ENCODE peak calls at places on chromosomes 12 and 14, in six cellular contexts. G is Right ventricle myocardium inferior; L is activated T-helper 1 cell treated with anti-CD3 and anti-CD28 coated beads, Interleukin-2, amount 50 U/mL, for 16 hours; X is activated T-cell treated with anti-CD3 and anti-CD28 coated beads, Interleukin-2, amount 50 U/mL, for 72 hours; H is bronchial epithelial cell; C is activated CD8-positive, alpha-beta memory T cell treated with anti-CD3 and anti-CD28 coated beads, Interleukin-2, amount 50 U/mL, for 4 hours. O is an unnamed sample.

GRCh38 chr12:97951717-97952116 is 489.1 kb downstream of the RMST start:
- DNase-seq in G (no peak), L (no peak), X (no peak), H (no peak), C (no peak), O (no peak)

GRCh38 chr12:20382117-20382516 is 13.8 kb downstream of the PDE3A start:
- DNase-seq in G (no peak), L (no peak), X (no peak), H (no peak), C (no peak), O (no peak)

GRCh38 chr12:70487440-70487839 is 121.3 kb downstream of the KCNMB4 start:
- DNase-seq in G (no peak), L (no peak), X (no peak), H (no peak), C (no peak), O (no peak)

GRCh38 chr12:46942579-46942978 is 116.8 kb upstream of the SLC38A4 start:
- DNase-seq in G (no peak), L (no peak), X (no peak), H (peak), C (no peak), O (no peak)

GRCh38 chr12:93783827-93784226 is 106.7 kb downstream of the CRADD start:
- DNase-seq in G (no peak), L (no peak), X (peak), H (no peak), C (peak), O (peak)

GRCh38 chr12:96047151-96047620 is 11.8 kb upstream of the LTA4H start:
- DNase-seq in G (no peak), L (no peak), X (no peak), H (peak), C (no peak), O (peak)

GRCh38 chr12:128818065-128819022 is 5.4 kb downstream of the SLC15A4 start:
- DNase-seq in G (no peak), L (no peak), X (no peak), H (peak), C (no peak), O (no peak)

GRCh38 chr14:100850841-100851585 is 25.1 kb downstream of the MEG3 start:
- DNase-seq in G (peak), L (peak), X (peak), H (peak), C (peak), O (peak)

GRCh38 chr14:61608245-61609142 is 86.8 kb upstream of the HIF1A start:
- DNase-seq in G (no peak), L (no peak), X (no peak), H (no peak), C (no peak), O (no peak)

GRCh38 chr12:107543841-107544240 is 141.8 kb upstream of the PWP1 start:
- DNase-seq in G (no peak), L (no peak), X (no peak), H (no peak), C (no peak), O (no peak)

GRCh38 chr14:74475678-74476077 is 17.4 kb downstream of the NPC2 start:
- DNase-seq in G (no peak), L (no peak), X (no peak), H (peak), C (no peak), O (no peak)

GRCh38 chr12:34033628-34034296 is 11.5 kb downstream of the ALG10 start:
- DNase-seq in G (no peak), L (no peak), X (no peak), H (peak), C (no peak), O (no peak)

GRCh38 chr14:52356025-52356424 is 41.9 kb downstream of the PTGER2 start:
- DNase-seq in G (no peak), L (no peak), X (no peak), H (peak), C (no peak), O (no peak)

GRCh38 chr12:15910468-15910863 is 666 bp upstream of the DERA start:
- DNase-seq in G (no peak), L (no peak), X (no peak), H (no peak), C (no peak), O (no peak)

GRCh38 chr14:99930420-99931274 is 134.6 kb upstream of the EVL start:
- DNase-seq in G (no peak), L (no peak), X (peak), H (no peak), C (no peak), O (peak)

GRCh38 chr12:65495233-65495632 is 216.8 kb downstream of the MSRB3 start:
- DNase-seq in G (no peak), L (no peak), X (no peak), H (peak), C (no peak), O (no peak)

GRCh38 chr14:70753518-70753953 is 55.8 kb downstream of the MAP3K9 start:
- DNase-seq in G (no peak), L (no peak), X (no peak), H (no peak), C (no peak), O (no peak)

GRCh38 chr12:113899844-113900471 is 66.2 kb downstream of the RBM19 start:
- DNase-seq in G (no peak), L (no peak), X (no peak), H (peak), C (no peak), O (no peak)

GRCh38 chr12:12736759-12737676 is 19.9 kb downstream of the CDKN1B start:
- DNase-seq in G (no peak), L (no peak), X (peak), H (peak), C (peak), O (peak)

GRCh38 chr14:91246051-91246852 is 1.7 kb upstream of the GPR68 start:
- DNase-seq in G (no peak), L (peak), X (peak), H (no peak), C (peak), O (peak)

GRCh38 chr12:96985515-96986362 is 78.7 kb downstream of the NEDD1 start:
- DNase-seq in G (peak), L (peak), X (peak), H (no peak), C (peak), O (peak)

GRCh38 chr12:10165421-10165820 is 6.5 kb downstream of the OLR1 start:
- DNase-seq in G (no peak), L (no peak), X (no peak), H (no peak), C (no peak), O (no peak)

GRCh38 chr12:111691262-111691661 is 5.4 kb downstream of the ACAD10 start:
- DNase-seq in G (no peak), L (no peak), X (no peak), H (no peak), C (no peak), O (no peak)

GRCh38 chr12:116186482-116187157 is 90.9 kb downstream of the MED13L start:
- DNase-seq in G (no peak), L (no peak), X (no peak), H (no peak), C (no peak), O (no peak)

GRCh38 chr12:68771223-68771925 is 25.4 kb downstream of the SLC35E3 start:
- DNase-seq in G (no peak), L (no peak), X (no peak), H (no peak), C (no peak), O (no peak)

GRCh38 chr12:27343255-27344000 is 10.8 kb downstream of the BMAL2 start:
- DNase-seq in G (no peak), L (no peak), X (no peak), H (peak), C (no peak), O (no peak)

GRCh38 chr12:49357099-49357678 is 10.1 kb upstream of the SPATS2 start:
- DNase-seq in G (no peak), L (no peak), X (no peak), H (peak), C (no peak), O (no peak)

GRCh38 chr14:75479770-75480600 is 42.3 kb upstream of the BATF start:
- DNase-seq in G (no peak), L (no peak), X (no peak), H (no peak), C (no peak), O (no peak)

GRCh38 chr14:64117671-64118402 is 176.3 kb downstream of the ESR2 start:
- DNase-seq in G (peak), L (no peak), X (no peak), H (peak), C (no peak), O (no peak)

GRCh38 chr12:11016937-11017336 is 5.5 kb downstream of the TAS2R19 start:
- DNase-seq in G (no peak), L (no peak), X (no peak), H (no peak), C (no peak), O (no peak)

GRCh38 chr12:44616385-44616784 is 259.7 kb downstream of the NELL2 start:
- DNase-seq in G (no peak), L (no peak), X (no peak), H (peak), C (no peak), O (no peak)

GRCh38 chr12:119684730-119685129 is 16.8 kb downstream of the PRKAB1 start:
- DNase-seq in G (no peak), L (no peak), X (no peak), H (no peak), C (no peak), O (no peak)

GRCh38 chr12:64142784-64143183 is 79.3 kb downstream of the KICS2 start:
- DNase-seq in G (no peak), L (no peak), X (no peak), H (no peak), C (no peak), O (no peak)

GRCh38 chr14:55129086-55129427 is at the start of gene LGALS3:
- DNase-seq in G (peak), L (peak), X (peak), H (peak), C (peak), O (peak)